ENCODE peak calls at places on chromosome 18, in four cellular contexts. One of them, this sample, is unnamed. For H3K4me1, the result is how much of the 10 kb centered on the place peaks cover.

GRCh38 chr18:25923193-25923592 is 167.2 kb downstream of the SS18 start:
- DNase-seq in H1: no peak
- DNase-seq in GM12878: no peak
- DNase-seq in HepG2: no peak
- DNase-seq in this sample: no peak

GRCh38 chr18:66599190-66599589 is 4.7 kb downstream of the CDH19 start:
- DNase-seq in H1: no peak
- DNase-seq in GM12878: no peak
- DNase-seq in HepG2: peak
- DNase-seq in this sample: no peak

GRCh38 chr18:58400337-58400885 is 228.5 kb downstream of the ALPK2 start:
- DNase-seq in H1: no peak
- DNase-seq in GM12878: no peak
- DNase-seq in HepG2: no peak
- DNase-seq in this sample: no peak

GRCh38 chr18:65620076-65620696 is 130.6 kb upstream of the CDH7 start:
- DNase-seq in H1: no peak
- DNase-seq in GM12878: no peak
- DNase-seq in HepG2: no peak
- DNase-seq in this sample: no peak

GRCh38 chr18:9619545-9619944 is 5.2 kb upstream of the PPP4R1 start:
- DNase-seq in H1: no peak
- DNase-seq in GM12878: no peak
- DNase-seq in HepG2: no peak
- DNase-seq in this sample: no peak

GRCh38 chr18:73384246-73384645 is 516.5 kb upstream of the NETO1 start:
- DNase-seq in H1: no peak
- DNase-seq in GM12878: no peak
- DNase-seq in HepG2: no peak
- DNase-seq in this sample: no peak

GRCh38 chr18:36135264-36135663 is 5.6 kb downstream of the ELP2 start:
- DNase-seq in H1: no peak
- DNase-seq in GM12878: no peak
- DNase-seq in HepG2: no peak
- DNase-seq in this sample: no peak

GRCh38 chr18:59861963-59862819 is 37.6 kb upstream of the PMAIP1 start:
- DNase-seq in H1: no peak
- DNase-seq in GM12878: peak
- DNase-seq in HepG2: no peak
- DNase-seq in this sample: no peak

GRCh38 chr18:7170292-7170691 is 52.7 kb upstream of the LAMA1 start:
- DNase-seq in H1: no peak
- DNase-seq in GM12878: no peak
- DNase-seq in HepG2: no peak
- DNase-seq in this sample: no peak

GRCh38 chr18:58520964-58521363 is 107.9 kb downstream of the ALPK2 start:
- DNase-seq in H1: no peak
- DNase-seq in GM12878: no peak
- DNase-seq in HepG2: no peak
- DNase-seq in this sample: no peak

GRCh38 chr18:13566941-13567762 is 159.2 kb downstream of the FAM210A start:
- DNase-seq in H1: no peak
- DNase-seq in GM12878: peak
- DNase-seq in HepG2: no peak
- DNase-seq in this sample: no peak

GRCh38 chr18:49017813-49018552 is 67.2 kb upstream of the SMAD7 start:
- DNase-seq in H1: no peak
- DNase-seq in GM12878: no peak
- DNase-seq in HepG2: no peak
- DNase-seq in this sample: no peak

GRCh38 chr18:35410561-35410960 is 33.4 kb upstream of the ZNF396 start:
- DNase-seq in H1: no peak
- DNase-seq in GM12878: no peak
- DNase-seq in HepG2: no peak
- DNase-seq in this sample: no peak

GRCh38 chr18:21599585-21600525 is 649 bp downstream of the ESCO1 start:
- DNase-seq in H1: no peak
- DNase-seq in GM12878: no peak
- DNase-seq in HepG2: peak
- DNase-seq in this sample: peak

GRCh38 chr18:9803698-9804516 is 81.9 kb upstream of the TXNDC2 start:
- DNase-seq in H1: no peak
- DNase-seq in GM12878: no peak
- DNase-seq in HepG2: no peak
- DNase-seq in this sample: no peak

GRCh38 chr18:59617468-59617932 is 79.7 kb downstream of the CCBE1 start:
- DNase-seq in H1: no peak
- DNase-seq in GM12878: no peak
- DNase-seq in HepG2: no peak
- DNase-seq in this sample: no peak

GRCh38 chr18:65468881-65469280 is 281.9 kb upstream of the CDH7 start:
- DNase-seq in H1: no peak
- DNase-seq in GM12878: no peak
- DNase-seq in HepG2: no peak
- DNase-seq in this sample: no peak

GRCh38 chr18:47118986-47119385 is 31.3 kb downstream of the HDHD2 start:
- DNase-seq in H1: no peak
- DNase-seq in GM12878: no peak
- DNase-seq in HepG2: no peak
- DNase-seq in this sample: no peak

GRCh38 chr18:36211612-36212065 is 24.3 kb downstream of the MOCOS start:
- DNase-seq in H1: no peak
- DNase-seq in GM12878: peak
- DNase-seq in HepG2: no peak
- DNase-seq in this sample: no peak

GRCh38 chr18:21853972-21854563 is 113.5 kb downstream of the MIB1 start:
- DNase-seq in H1: no peak
- DNase-seq in GM12878: no peak
- DNase-seq in HepG2: peak
- DNase-seq in this sample: no peak

GRCh38 chr18:54150226-54150625 is 74.2 kb downstream of the MBD2 start:
- DNase-seq in H1: no peak
- DNase-seq in GM12878: no peak
- DNase-seq in HepG2: no peak
- DNase-seq in this sample: no peak

GRCh38 chr18:11857177-11857887 is 6.1 kb downstream of the CHMP1B start:
- DNase-seq in H1: no peak
- DNase-seq in GM12878: no peak
- DNase-seq in HepG2: peak
- DNase-seq in this sample: no peak

GRCh38 chr18:48724455-48724854 is 185.6 kb downstream of the CTIF start:
- DNase-seq in H1: no peak
- DNase-seq in GM12878: no peak
- DNase-seq in HepG2: no peak
- DNase-seq in this sample: no peak

GRCh38 chr18:35193313-35193712 is 47.5 kb upstream of the ZNF397 start:
- DNase-seq in H1: no peak
- DNase-seq in GM12878: no peak
- DNase-seq in HepG2: no peak
- DNase-seq in this sample: no peak

GRCh38 chr18:78169487-78169886 is 810.1 kb upstream of the SALL3 start:
- DNase-seq in H1: no peak
- DNase-seq in GM12878: no peak
- DNase-seq in HepG2: no peak
- DNase-seq in this sample: no peak

DNA sequence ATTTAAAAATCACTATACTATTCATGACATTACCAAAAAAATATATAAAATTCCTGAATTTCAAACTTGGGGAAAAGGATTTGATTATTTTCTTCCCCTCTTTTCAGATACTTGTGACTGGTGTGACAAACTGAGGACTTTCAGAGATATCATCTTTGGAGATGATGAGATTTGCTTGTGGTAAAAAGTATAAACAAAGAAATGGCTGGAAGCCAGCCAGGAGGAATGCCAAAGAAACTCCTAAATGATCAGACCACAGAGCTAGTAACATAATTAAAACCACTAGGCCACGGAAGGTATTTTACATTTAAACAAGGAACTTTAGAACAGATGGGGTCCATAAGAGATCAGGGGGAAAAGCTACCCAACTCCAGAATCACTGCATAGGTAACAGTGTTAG is 58.7 kb downstream of the PIGN start:
- DNase-seq in H1: no peak
- DNase-seq in GM12878: no peak
- DNase-seq in HepG2: no peak
- DNase-seq in this sample: no peak
- H3K9ac ChIP-seq in H1: no peak
- H3K9ac ChIP-seq in GM12878: no peak
- H3K9ac ChIP-seq in HepG2: no peak
- H3K9ac ChIP-seq in this sample: no peak

DNA sequence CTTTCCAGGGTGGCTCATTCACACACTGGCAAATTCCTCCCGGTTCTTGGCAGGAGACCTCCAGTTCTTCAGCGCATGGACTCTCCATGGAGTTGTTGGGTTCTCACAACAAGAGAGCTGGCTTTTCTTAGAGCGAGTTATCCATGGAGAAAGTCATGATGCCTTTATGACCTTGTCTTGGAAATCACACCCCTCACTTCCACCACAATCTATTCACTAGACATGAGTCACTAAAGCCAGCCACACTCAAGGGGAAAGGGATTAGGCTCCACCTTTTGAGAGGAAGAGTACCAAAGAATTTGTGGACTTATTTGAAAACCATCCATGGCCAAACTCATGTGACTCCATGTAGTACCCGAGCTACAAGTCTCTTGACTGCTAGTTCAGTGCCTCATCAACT is 160.5 kb downstream of the SETBP1 start:
- DNase-seq in H1: no peak
- DNase-seq in GM12878: no peak
- DNase-seq in HepG2: no peak
- DNase-seq in this sample: no peak
- H3K4me1 ChIP-seq in H1: under half
- H3K4me1 ChIP-seq in GM12878: under half
- H3K4me1 ChIP-seq in HepG2: under half
- H3K4me1 ChIP-seq in this sample: under half

GRCh38 chr18:40938615-40939014 is 1016.4 kb upstream of the PIK3C3 start:
- DNase-seq in H1: no peak
- DNase-seq in GM12878: no peak
- DNase-seq in HepG2: no peak
- DNase-seq in this sample: no peak

GRCh38 chr18:40932862-40933261 is 1022.2 kb upstream of the PIK3C3 start:
- DNase-seq in H1: no peak
- DNase-seq in GM12878: no peak
- DNase-seq in HepG2: no peak
- DNase-seq in this sample: no peak

GRCh38 chr18:40937386-40937785 is 1017.6 kb upstream of the PIK3C3 start:
- DNase-seq in H1: no peak
- DNase-seq in GM12878: no peak
- DNase-seq in HepG2: no peak
- DNase-seq in this sample: no peak

GRCh38 chr18:40939636-40940035 is 1015.4 kb upstream of the PIK3C3 start:
- DNase-seq in H1: no peak
- DNase-seq in GM12878: no peak
- DNase-seq in HepG2: no peak
- DNase-seq in this sample: no peak

GRCh38 chr18:40935423-40935822 is 1019.6 kb upstream of the PIK3C3 start:
- DNase-seq in H1: no peak
- DNase-seq in GM12878: peak
- DNase-seq in HepG2: peak
- DNase-seq in this sample: no peak
- TF ChIP-seq SUZ12 in H1: no peak
- TF ChIP-seq SUZ12 in GM12878: no peak
- TF ChIP-seq SUZ12 in HepG2: no peak
- TF ChIP-seq SUZ12 in this sample: no peak

GRCh38 chr18:75211721-75212625 is 1.4 kb downstream of the TSHZ1 start:
- DNase-seq in H1: no peak
- DNase-seq in GM12878: no peak
- DNase-seq in HepG2: peak
- DNase-seq in this sample: no peak

GRCh38 chr18:75210274-75211001 is at the start of gene TSHZ1:
- DNase-seq in H1: no peak
- DNase-seq in GM12878: peak
- DNase-seq in HepG2: peak
- DNase-seq in this sample: no peak

GRCh38 chr18:75211002-75211621 is 515 bp downstream of the TSHZ1 start:
- DNase-seq in H1: no peak
- DNase-seq in GM12878: no peak
- DNase-seq in HepG2: peak
- DNase-seq in this sample: no peak

GRCh38 chr18:75213610-75214009 is 3.0 kb downstream of the TSHZ1 start:
- DNase-seq in H1: no peak
- DNase-seq in GM12878: no peak
- DNase-seq in HepG2: no peak
- DNase-seq in this sample: no peak

GRCh38 chr18:75212626-75213110 is 2.1 kb downstream of the TSHZ1 start:
- DNase-seq in H1: no peak
- DNase-seq in GM12878: no peak
- DNase-seq in HepG2: peak
- DNase-seq in this sample: no peak
- H3K9ac ChIP-seq in H1: no peak
- H3K9ac ChIP-seq in GM12878: peak
- H3K9ac ChIP-seq in HepG2: peak
- H3K9ac ChIP-seq in this sample: no peak

DNA sequence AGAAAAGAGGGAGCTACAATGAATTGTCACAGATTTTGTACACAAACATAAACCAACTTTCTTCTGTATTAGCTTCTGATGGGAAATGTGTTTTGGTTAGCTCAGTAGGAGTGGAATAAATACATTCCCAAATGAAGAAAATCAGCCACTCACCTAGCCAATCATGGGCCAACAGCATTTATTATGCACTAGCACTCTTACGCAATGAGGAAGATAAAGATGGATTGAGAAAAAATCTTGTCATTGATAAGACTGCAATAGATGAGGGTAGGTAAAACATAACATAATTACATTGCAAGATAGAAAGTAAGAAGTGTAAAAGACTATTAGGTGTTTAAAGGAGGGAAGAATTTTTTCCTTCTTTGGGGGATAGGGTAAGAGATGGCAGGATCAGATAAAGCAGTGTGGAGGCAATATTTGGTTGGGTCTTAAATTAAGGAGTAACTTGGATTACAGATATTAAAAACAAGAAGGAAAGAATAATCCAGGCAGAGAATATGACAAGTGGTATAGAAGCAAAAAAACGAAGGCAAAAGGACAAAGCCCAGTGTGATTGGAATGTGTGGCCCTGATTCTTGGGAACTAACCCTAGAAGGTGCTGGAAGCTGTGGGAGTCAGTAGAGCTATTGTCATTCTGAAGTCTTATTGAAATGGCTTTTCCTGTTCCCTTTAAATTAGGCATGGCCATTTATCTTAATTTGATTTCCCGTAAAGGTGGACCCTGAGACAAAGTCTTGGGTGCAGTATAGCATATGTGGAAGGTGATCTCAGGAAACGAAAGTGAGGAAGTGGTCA is 208.4 kb upstream of the MEX3C start:
- DNase-seq in H1: no peak
- DNase-seq in GM12878: no peak
- DNase-seq in HepG2: no peak
- DNase-seq in this sample: no peak
- H3K4me1 ChIP-seq in H1: under half
- H3K4me1 ChIP-seq in GM12878: under half
- H3K4me1 ChIP-seq in HepG2: under half
- H3K4me1 ChIP-seq in this sample: under half